ENCODE peak calls at places on chromosomes 6 and 20, in ten cellular contexts. T, S, V, L, W, B, J, Y, N and H are unnamed samples.

GRCh38 chr6:135310291-135310690 is 129.2 kb downstream of the MYB start:
- DNase-seq in W (no peak), Y (no peak), N (no peak), S (no peak), L (no peak), V (no peak), B (no peak), J (no peak), T (no peak), H (no peak)

GRCh38 chr20:21615617-21616080 is 89.8 kb upstream of the PAX1 start:
- DNase-seq in T (peak), L (peak), S (peak), N (peak), J (peak), B (peak), V (peak), Y (no peak), W (no peak), H (no peak)

GRCh38 chr6:8507286-8507685 is 71.9 kb upstream of the SLC35B3 start:
- DNase-seq in T (no peak), W (no peak), B (no peak), Y (no peak), L (no peak), J (no peak), V (no peak), N (no peak), S (no peak), H (no peak)

GRCh38 chr6:158752613-158753012 is 66.6 kb downstream of the EZR start:
- DNase-seq in W (no peak), B (peak), L (no peak), N (no peak), Y (no peak), V (no peak), S (peak), J (no peak), T (no peak), H (no peak)

GRCh38 chr6:168884646-168885086 is 369.0 kb downstream of the THBS2 start:
- DNase-seq in Y (peak), B (no peak), L (peak), N (peak), W (peak), S (peak), T (peak), J (peak), V (peak), H (no peak)

GRCh38 chr6:23420659-23421350 is 705.2 kb upstream of the NRSN1 start:
- DNase-seq in S (no peak), J (no peak), B (no peak), T (no peak), W (no peak), V (no peak), Y (no peak), N (no peak), L (no peak), H (no peak)

GRCh38 chr6:38273325-38273724 is 366.4 kb downstream of the BTBD9 start:
- DNase-seq in W (no peak), B (no peak), N (no peak), L (no peak), J (peak), V (no peak), S (no peak), Y (no peak), T (no peak), H (no peak)

GRCh38 chr6:50956014-50956413 is 137.3 kb downstream of the TFAP2B start:
- DNase-seq in T (no peak), B (no peak), L (no peak), J (no peak), W (no peak), N (no peak), Y (no peak), S (no peak), V (no peak), H (no peak)

GRCh38 chr6:122569372-122569771 is 40.8 kb upstream of the PKIB start:
- DNase-seq in S (no peak), Y (no peak), J (no peak), B (no peak), T (no peak), W (no peak), L (no peak), N (no peak), V (peak), H (no peak)

GRCh38 chr6:167532410-167533294 is 207.8 kb downstream of the TTLL2 start:
- DNase-seq in N (no peak), J (no peak), V (no peak), L (no peak), S (no peak), B (no peak), W (no peak), T (no peak), Y (no peak), H (peak)

GRCh38 chr6:39495640-39496039 is 173.1 kb upstream of the KCNK16 start:
- DNase-seq in W (no peak), N (no peak), V (no peak), S (no peak), J (no peak), T (no peak), Y (no peak), L (no peak), B (no peak), H (no peak)

GRCh38 chr6:38673397-38674165 is 29.4 kb downstream of the GLO1 start:
- DNase-seq in S (no peak), V (peak), N (peak), W (no peak), L (no peak), B (no peak), Y (no peak), J (no peak), T (no peak), H (no peak)

GRCh38 chr20:10668677-10669368 is 5.0 kb downstream of the JAG1 start:
- DNase-seq in Y (no peak), V (no peak), W (no peak), N (no peak), B (no peak), T (no peak), J (peak), S (no peak), L (no peak), H (no peak)

GRCh38 chr6:79607000-79607399 is 24.1 kb upstream of the SH3BGRL2 start:
- DNase-seq in T (no peak), N (no peak), Y (no peak), J (peak), L (no peak), V (no peak), S (no peak), B (no peak), W (no peak), H (no peak)

GRCh38 chr6:111984516-111985201 is 69.2 kb upstream of the CCN6 start:
- DNase-seq in L (no peak), J (no peak), Y (no peak), B (no peak), V (no peak), T (no peak), N (no peak), W (no peak), S (no peak), H (no peak)

GRCh38 chr20:8854566-8854965 is 214.3 kb upstream of the PLCB4 start:
- DNase-seq in J (peak), Y (peak), B (no peak), V (peak), L (no peak), W (no peak), T (peak), N (no peak), S (no peak), H (no peak)

GRCh38 chr6:152696543-152696942 is 1.2 kb upstream of the MYCT1 start:
- DNase-seq in Y (no peak), S (no peak), V (peak), W (no peak), J (peak), N (no peak), B (no peak), T (no peak), L (no peak), H (no peak)

GRCh38 chr20:57251344-57251743 is 15.1 kb downstream of the BMP7 start:
- DNase-seq in J (no peak), S (no peak), T (no peak), Y (no peak), B (no peak), L (no peak), V (peak), N (no peak), W (no peak), H (no peak)

GRCh38 chr6:151436814-151437213 is 15.1 kb downstream of the RMND1 start:
- DNase-seq in W (no peak), B (no peak), J (no peak), Y (no peak), T (no peak), L (no peak), S (no peak), V (no peak), N (no peak), H (no peak)

GRCh38 chr6:8215631-8216030 is 113.3 kb upstream of the EEF1E1 start:
- DNase-seq in Y (no peak), J (peak), S (no peak), W (no peak), B (no peak), V (peak), N (no peak), L (peak), T (no peak), H (no peak)

GRCh38 chr6:46781478-46782378 is 11.5 kb upstream of the MEP1A start:
- DNase-seq in S (peak), B (peak), W (no peak), V (peak), L (peak), Y (no peak), N (no peak), J (peak), T (peak), H (no peak)

GRCh38 chr20:63502671-63503172 is 3.8 kb upstream of the EEF1A2 start:
- DNase-seq in Y (no peak), L (no peak), V (no peak), J (no peak), S (no peak), N (no peak), T (no peak), B (no peak), W (no peak), H (no peak)